ENCODE peak calls at places on chromosomes 3 and 15, in six cellular contexts. B is mesenchymal stem cell; S is pancreas; G is HL-60; P is esophagus muscularis mucosa; Z is naive thymus-derived CD4-positive, alpha-beta T cell. N is an unnamed sample.

GRCh38 chr3:112499328-112499727 is at the start of gene BTLA:
- DNase-seq in B (no peak), S (no peak), G (no peak), P (no peak), Z (peak), N (no peak)

GRCh38 chr3:187914231-187914630 is 169.0 kb upstream of the BCL6 start:
- DNase-seq in B (peak), S (no peak), G (no peak), P (no peak), Z (no peak), N (no peak)

GRCh38 chr3:37626722-37627565 is 234.7 kb upstream of the CTDSPL start:
- DNase-seq in B (no peak), S (no peak), G (no peak), P (peak), Z (no peak), N (no peak)

GRCh38 chr3:139355502-139355901 is 11.7 kb downstream of the MRPS22 start:
- DNase-seq in B (peak), S (peak), G (no peak), P (no peak), Z (no peak), N (no peak)

GRCh38 chr3:186502138-186502941 is 41.8 kb downstream of the CRYGS start:
- DNase-seq in B (no peak), S (no peak), G (no peak), P (no peak), Z (no peak), N (no peak)

GRCh38 chr3:133599280-133599679 is 25.8 kb downstream of the CDV3 start:
- DNase-seq in B (no peak), S (no peak), G (no peak), P (no peak), Z (no peak), N (peak)

GRCh38 chr15:35596261-35596660 is 50.3 kb upstream of the DPH6 start:
- DNase-seq in B (peak), S (no peak), G (no peak), P (no peak), Z (no peak), N (no peak)

GRCh38 chr3:196694202-196694638 is 17.8 kb downstream of the CEP19 start:
- DNase-seq in B (no peak), S (no peak), G (no peak), P (no peak), Z (peak), N (no peak)

GRCh38 chr3:60125686-60126085 is 1075.9 kb upstream of the CFAP20DC start:
- DNase-seq in B (no peak), S (no peak), G (no peak), P (no peak), Z (no peak), N (no peak)

GRCh38 chr3:14634763-14635400 is 16.7 kb upstream of the CCDC174 start:
- DNase-seq in B (no peak), S (no peak), G (no peak), P (no peak), Z (no peak), N (no peak)

GRCh38 chr3:160395297-160395696 is 3.7 kb downstream of the IFT80 start:
- DNase-seq in B (no peak), S (no peak), G (no peak), P (no peak), Z (no peak), N (no peak)

GRCh38 chr3:69602112-69602511 is 137.2 kb upstream of the MITF start:
- DNase-seq in B (no peak), S (no peak), G (no peak), P (no peak), Z (no peak), N (no peak)

GRCh38 chr3:123385072-123385471 is 63.8 kb downstream of the ADCY5 start:
- DNase-seq in B (peak), S (no peak), G (no peak), P (no peak), Z (no peak), N (no peak)

GRCh38 chr3:178397836-178398235 is 138.4 kb upstream of the KCNMB2 start:
- DNase-seq in B (peak), S (no peak), G (no peak), P (no peak), Z (no peak), N (no peak)

GRCh38 chr15:80105193-80105984 is 45.9 kb downstream of the ZFAND6 start:
- DNase-seq in B (peak), S (no peak), G (no peak), P (no peak), Z (no peak), N (no peak)

GRCh38 chr15:75206006-75206405 is 4.3 kb downstream of the C15orf39 start:
- DNase-seq in B (no peak), S (no peak), G (no peak), P (no peak), Z (no peak), N (no peak)

GRCh38 chr15:75203908-75204263 is 2.2 kb downstream of the C15orf39 start:
- DNase-seq in B (peak), S (no peak), G (no peak), P (no peak), Z (no peak), N (no peak)

GRCh38 chr15:75205064-75205395 is 3.3 kb downstream of the C15orf39 start:
- DNase-seq in B (no peak), S (no peak), G (no peak), P (no peak), Z (no peak), N (no peak)

GRCh38 chr15:75203017-75203907 is 1.6 kb downstream of the C15orf39 start:
- DNase-seq in B (peak), S (no peak), G (peak), P (no peak), Z (no peak), N (no peak)

GRCh38 chr15:75204340-75205063 is 2.8 kb downstream of the C15orf39 start:
- DNase-seq in B (peak), S (peak), G (peak), P (peak), Z (peak), N (peak)
- H3K4me3 ChIP-seq in B (peak), S (no peak), G (peak), P (no peak), Z (no peak), N (peak)

DNA sequence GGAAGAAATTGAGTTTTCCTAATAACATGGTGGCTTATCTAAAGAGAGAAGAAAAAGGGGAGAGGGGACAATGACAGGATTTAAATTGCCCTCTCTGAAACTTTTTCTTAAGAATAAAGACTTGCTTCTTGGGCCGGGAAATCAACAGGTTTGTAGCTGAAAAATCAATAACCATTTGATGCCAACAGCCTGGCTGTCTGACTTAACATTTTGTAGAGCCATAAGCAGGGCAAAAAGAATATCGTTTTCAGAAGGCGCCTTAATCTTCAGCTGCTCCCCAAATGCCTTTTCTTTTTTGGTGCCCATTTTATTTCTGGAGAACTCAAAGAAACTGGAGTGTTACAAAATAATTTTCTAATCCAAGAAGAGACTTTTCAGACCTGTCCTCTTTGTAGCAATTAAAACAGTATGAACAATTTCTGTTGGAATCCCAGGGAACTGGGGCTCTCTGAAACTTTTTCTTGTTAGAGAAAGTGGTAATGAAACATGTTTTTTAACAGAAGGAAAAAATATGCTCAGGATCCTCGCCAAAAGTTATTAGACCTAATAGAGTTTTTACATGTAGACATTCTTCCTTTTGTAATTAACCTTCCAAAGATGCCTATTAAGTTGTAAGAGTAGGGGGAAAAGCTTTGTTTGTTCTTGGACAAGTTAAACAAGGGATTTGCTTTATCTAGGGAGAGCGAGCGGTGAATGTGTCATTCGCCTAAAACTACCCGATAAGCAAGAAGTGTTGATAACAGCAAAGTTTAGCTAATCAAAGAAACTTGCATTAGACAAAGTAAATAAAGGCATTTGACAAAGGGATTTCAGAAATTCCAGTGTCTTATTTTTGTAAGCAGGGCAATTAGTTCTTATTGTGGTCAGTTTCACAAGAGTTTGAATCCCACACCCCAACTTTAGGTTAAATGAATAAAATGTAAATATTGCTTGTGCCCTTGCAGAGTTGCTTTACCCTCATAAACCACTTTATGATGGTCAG is 2.2 kb downstream of the RARB start:
- DNase-seq in B (peak), S (no peak), G (no peak), P (no peak), Z (no peak), N (no peak)
- H3K4me3 ChIP-seq in B (no peak), S (no peak), G (no peak), P (peak), Z (no peak), N (no peak)

GRCh38 chr3:173639098-173639497 is 241.6 kb downstream of the NLGN1 start:
- DNase-seq in B (no peak), S (no peak), G (no peak), P (no peak), Z (no peak), N (no peak)
- H3K4me3 ChIP-seq in B (no peak), S (no peak), G (no peak), P (no peak), Z (no peak), N (no peak)

GRCh38 chr3:38637906-38638305 is 11.6 kb downstream of the SCN5A start:
- DNase-seq in B (no peak), S (no peak), G (no peak), P (no peak), Z (no peak), N (peak)

GRCh38 chr3:38634133-38634532 is 15.4 kb downstream of the SCN5A start:
- DNase-seq in B (peak), S (no peak), G (no peak), P (no peak), Z (no peak), N (no peak)

GRCh38 chr3:38638354-38638753 is 11.1 kb downstream of the SCN5A start:
- DNase-seq in B (no peak), S (no peak), G (no peak), P (no peak), Z (no peak), N (no peak)

GRCh38 chr3:38636464-38636863 is 13.0 kb downstream of the SCN5A start:
- DNase-seq in B (no peak), S (no peak), G (no peak), P (no peak), Z (no peak), N (peak)

GRCh38 chr3:38636881-38637280 is 12.6 kb downstream of the SCN5A start:
- DNase-seq in B (no peak), S (no peak), G (no peak), P (no peak), Z (no peak), N (no peak)
- H3K4me3 ChIP-seq in B (no peak), S (no peak), G (no peak), P (no peak), Z (no peak), N (no peak)

GRCh38 chr15:39788108-39788507 is 5.5 kb upstream of the FSIP1 start:
- DNase-seq in B (peak), S (no peak), G (no peak), P (no peak), Z (no peak), N (no peak)
- H3K4me3 ChIP-seq in B (no peak), S (no peak), G (no peak), P (no peak), Z (no peak), N (no peak)

GRCh38 chr3:129313415-129313982 is 34.8 kb downstream of the HMCES start:
- DNase-seq in B (no peak), S (peak), G (no peak), P (no peak), Z (peak), N (no peak)
- H3K4me3 ChIP-seq in B (peak), S (no peak), G (no peak), P (no peak), Z (peak), N (no peak)

GRCh38 chr15:91981802-91982201 is 128.3 kb downstream of the SLCO3A1 start:
- DNase-seq in B (no peak), S (no peak), G (no peak), P (no peak), Z (no peak), N (no peak)
- H3K4me3 ChIP-seq in B (no peak), S (no peak), G (no peak), P (no peak), Z (no peak), N (no peak)